ENCODE peak calls at places on chromosomes 12 and 14, in six cellular contexts. Q is GM23248; J is CD8-positive, alpha-beta memory T cell; F is ascending aorta; B is activated naive CD4-positive, alpha-beta T cell treated with anti-CD3 and anti-CD28 coated beads for 36 hours; M is AML-193. U is an unnamed sample.

GRCh38 chr14:96170961-96171592 is 33.6 kb upstream of the BDKRB2 start:
- DNase-seq in Q (no peak), J (no peak), F (no peak), B (no peak), M (no peak), U (no peak)

GRCh38 chr12:6140646-6141045 is 16.2 kb upstream of the VWF start:
- DNase-seq in Q (no peak), J (no peak), F (no peak), B (no peak), M (no peak), U (no peak)

GRCh38 chr14:100658514-100658886 is 68.2 kb upstream of the DLK1 start:
- DNase-seq in Q (no peak), J (no peak), F (no peak), B (no peak), M (no peak), U (no peak)

GRCh38 chr14:72479471-72479931 is 414.4 kb downstream of the DPF3 start:
- DNase-seq in Q (no peak), J (no peak), F (no peak), B (no peak), M (no peak), U (no peak)

GRCh38 chr14:52380294-52380693 is 66.2 kb downstream of the PTGER2 start:
- DNase-seq in Q (peak; percentile 81), J (no peak), F (no peak), B (no peak), M (no peak), U (no peak)

GRCh38 chr14:65356327-65356836 is 56.1 kb upstream of the FUT8 start:
- DNase-seq in Q (peak; percentile 95), J (no peak), F (no peak), B (peak; percentile 77), M (no peak), U (no peak)

GRCh38 chr14:30519961-30520360 is 39.0 kb upstream of the G2E3 start:
- DNase-seq in Q (no peak), J (no peak), F (no peak), B (no peak), M (no peak), U (no peak)

GRCh38 chr12:18752947-18753346 is 15.0 kb downstream of the CAPZA3 start:
- DNase-seq in Q (no peak), J (no peak), F (no peak), B (no peak), M (no peak), U (no peak)

GRCh38 chr14:63938198-63939005 is 85.6 kb downstream of the SYNE2 start:
- DNase-seq in Q (no peak), J (no peak), F (no peak), B (peak; percentile 29), M (no peak), U (no peak)

GRCh38 chr14:51781352-51781751 is 79.1 kb upstream of the GNG2 start:
- DNase-seq in Q (no peak), J (no peak), F (no peak), B (no peak), M (no peak), U (no peak)

GRCh38 chr12:125029756-125030358 is 35.4 kb upstream of the AACS start:
- DNase-seq in Q (no peak), J (no peak), F (no peak), B (no peak), M (no peak), U (no peak)

GRCh38 chr12:123436017-123436964 is at the start of gene RILPL2:
- DNase-seq in Q (peak; percentile 93), J (peak; percentile 94), F (peak; percentile 79), B (peak; percentile 97), M (peak; percentile 95), U (peak; percentile 90)

GRCh38 chr12:117311-117710 is 50.7 kb downstream of the IQSEC3 start:
- DNase-seq in Q (no peak), J (no peak), F (no peak), B (no peak), M (no peak), U (no peak)

GRCh38 chr14:22319526-22320352 is 269.3 kb downstream of the DAD1 start:
- DNase-seq in Q (peak; percentile 68), J (no peak), F (no peak), B (peak; percentile 26), M (peak; percentile 17), U (peak; percentile 1)

GRCh38 chr12:91307957-91308705 is 125.5 kb upstream of the DCN start:
- DNase-seq in Q (no peak), J (no peak), F (no peak), B (no peak), M (no peak), U (no peak)

GRCh38 chr12:6915023-6915788 is 826 bp downstream of the ENO2 start:
- DNase-seq in Q (no peak), J (no peak), F (no peak), B (peak; percentile 51), M (no peak), U (no peak)

GRCh38 chr12:8032242-8033152 is at the start of gene FOXJ2:
- DNase-seq in Q (peak; percentile 87), J (peak; percentile 85), F (no peak), B (peak; percentile 72), M (peak; percentile 47), U (peak; percentile 73)

GRCh38 chr14:103160321-103161053 is 37.2 kb downstream of the TNFAIP2 start:
- DNase-seq in Q (no peak), J (no peak), F (no peak), B (no peak), M (no peak), U (no peak)

GRCh38 chr12:121711925-121712461 is 559 bp upstream of the TMEM120B start:
- DNase-seq in Q (peak; percentile 67), J (peak; percentile 50), F (no peak), B (peak; percentile 28), M (peak; percentile 19), U (no peak)

GRCh38 chr12:66279127-66279712 is 23.1 kb upstream of the HELB start:
- DNase-seq in Q (peak; percentile 51), J (peak; percentile 67), F (no peak), B (peak; percentile 62), M (peak; percentile 36), U (peak; percentile 25)

GRCh38 chr12:69105101-69105613 is 134.2 kb upstream of the CPSF6 start:
- DNase-seq in Q (no peak), J (no peak), F (no peak), B (no peak), M (no peak), U (no peak)

GRCh38 chr12:6336859-6337744 is 4.8 kb downstream of the TNFRSF1A start:
- DNase-seq in Q (peak; percentile 54), J (peak; percentile 88), F (no peak), B (peak; percentile 65), M (peak; percentile 92), U (peak; percentile 55)

GRCh38 chr12:47244730-47245285 is 165.0 kb upstream of the AMIGO2 start:
- DNase-seq in Q (no peak), J (no peak), F (no peak), B (no peak), M (no peak), U (no peak)

GRCh38 chr12:93111791-93112208 is 182.7 kb upstream of the EEA1 start:
- DNase-seq in Q (peak; percentile 43), J (no peak), F (no peak), B (no peak), M (no peak), U (no peak)

GRCh38 chr12:66602483-66603143 is 76.3 kb downstream of the GRIP1 start:
- DNase-seq in Q (no peak), J (no peak), F (no peak), B (no peak), M (no peak), U (no peak)

GRCh38 chr14:60175255-60175902 is 10.2 kb upstream of the DHRS7 start:
- DNase-seq in Q (peak; percentile 13), J (no peak), F (no peak), B (no peak), M (no peak), U (no peak)

GRCh38 chr12:9378430-9378835 is 170.2 kb upstream of the PZP start:
- DNase-seq in Q (no peak), J (no peak), F (no peak), B (no peak), M (no peak), U (no peak)